ENCODE peak calls at places on chromosomes 3 and 15, in eight cellular contexts. I is gastrocnemius medialis; T is GM23338; B is HCEC 1CT; Q is stimulated activated CD8-positive, alpha-beta memory T cell treated with anti-CD3 and anti-CD28 coated beads, Interleukin-7, amount 100 ng/mL, for 48 hours; E is iPS DF 19.7; U is CD8-positive, alpha-beta memory T cell; L is ACHN. H is an unnamed sample.

GRCh38 chr3:18442743-18443669 is 17.9 kb upstream of the SATB1 start:
- DNase-seq in U (no peak), E (no peak), I (no peak), Q (no peak), L (no peak), T (peak; percentile 20), B (no peak), H (no peak)

GRCh38 chr3:129686941-129687340 is 80.5 kb upstream of the PLXND1 start:
- DNase-seq in T (peak; percentile 32), B (no peak), E (no peak), L (peak; percentile 9), Q (no peak), I (no peak), U (no peak), H (no peak)

GRCh38 chr3:54891540-54891897 is 36.3 kb downstream of the LRTM1 start:
- DNase-seq in L (peak; percentile 92), B (peak; percentile 92), I (peak; percentile 94), T (no peak), U (no peak), Q (no peak), E (no peak), H (peak; percentile 94)

GRCh38 chr15:56929933-56930332 is 11.5 kb downstream of the TCF12 start:
- DNase-seq in B (peak; percentile 12), I (no peak), T (no peak), L (no peak), Q (no peak), E (no peak), U (no peak), H (no peak)

GRCh38 chr15:92810418-92811138 is 89.5 kb upstream of the CHD2 start:
- DNase-seq in I (peak; percentile 74), T (peak; percentile 63), Q (no peak), B (no peak), U (no peak), E (no peak), L (peak; percentile 79), H (peak; percentile 83)

GRCh38 chr3:152539191-152539764 is 270.5 kb downstream of the MBNL1 start:
- DNase-seq in I (no peak), L (no peak), T (peak; percentile 36), Q (no peak), B (no peak), E (no peak), U (no peak), H (no peak)

GRCh38 chr3:94887056-94887455 is 824.2 kb downstream of the NSUN3 start:
- DNase-seq in Q (no peak), B (no peak), I (no peak), T (no peak), E (no peak), U (no peak), L (no peak), H (no peak)

GRCh38 chr15:44501768-44502366 is 35.1 kb upstream of the EIF3J start:
- DNase-seq in I (no peak), Q (no peak), L (peak; percentile 51), B (peak; percentile 73), T (peak; percentile 54), U (peak; percentile 13), E (peak; percentile 2), H (peak; percentile 48)

GRCh38 chr15:74025436-74025835 is 30.9 kb downstream of the PML start:
- DNase-seq in L (no peak), E (no peak), U (no peak), B (peak; percentile 33), Q (no peak), I (no peak), T (no peak), H (no peak)

GRCh38 chr3:55907616-55908015 is 420.5 kb upstream of the WNT5A start:
- DNase-seq in B (no peak), U (no peak), Q (no peak), T (no peak), L (no peak), I (no peak), E (no peak), H (no peak)

GRCh38 chr3:152583913-152584312 is 251.0 kb upstream of the P2RY1 start:
- DNase-seq in T (no peak), B (no peak), Q (no peak), E (no peak), L (no peak), U (no peak), I (no peak), H (no peak)

GRCh38 chr3:15983232-15983631 is 185.5 kb upstream of the ANKRD28 start:
- DNase-seq in L (peak; percentile 30), B (peak; percentile 86), U (no peak), T (no peak), I (peak; percentile 55), Q (no peak), E (no peak), H (peak; percentile 52)

GRCh38 chr3:188104050-188104449 is 49.9 kb upstream of the LPP start:
- DNase-seq in E (no peak), U (no peak), I (no peak), L (no peak), Q (no peak), B (peak; percentile 25), T (no peak), H (no peak)